ENCODE peak calls at places on chromosome 15, in seven cellular contexts. One of them, this sample, is unnamed.

GRCh38 chr15:81449836-81450474 is 75.9 kb upstream of the TMC3 start:
- DNase-seq in stimulated activated CD4-positive, alpha-beta T cell treated with anti-CD3 and anti-CD28 coated beads, Interleukin-15, amount 100 ng/mL, for 1 hour: no peak
- DNase-seq in stimulated activated CD8-positive, alpha-beta memory T cell treated with anti-CD3 and anti-CD28 coated beads, Interleukin-2, amount 100 ng/mL, for 1 hour: no peak
- DNase-seq in NCI-H2171: no peak
- DNase-seq in HTR-8/SVneo: no peak
- DNase-seq in neural progenitor cell: no peak
- DNase-seq in DMS153: no peak
- DNase-seq in this sample: no peak

GRCh38 chr15:38854506-38854905 is 289.9 kb upstream of the RASGRP1 start:
- DNase-seq in stimulated activated CD4-positive, alpha-beta T cell treated with anti-CD3 and anti-CD28 coated beads, Interleukin-15, amount 100 ng/mL, for 1 hour: no peak
- DNase-seq in HTR-8/SVneo: no peak
- DNase-seq in neural progenitor cell: no peak
- DNase-seq in NCI-H2171: no peak
- DNase-seq in DMS153: no peak
- DNase-seq in stimulated activated CD8-positive, alpha-beta memory T cell treated with anti-CD3 and anti-CD28 coated beads, Interleukin-2, amount 100 ng/mL, for 1 hour: no peak
- DNase-seq in this sample: no peak

GRCh38 chr15:93656041-93656440 is 567.0 kb upstream of the RGMA start:
- DNase-seq in HTR-8/SVneo: no peak
- DNase-seq in stimulated activated CD4-positive, alpha-beta T cell treated with anti-CD3 and anti-CD28 coated beads, Interleukin-15, amount 100 ng/mL, for 1 hour: no peak
- DNase-seq in NCI-H2171: no peak
- DNase-seq in stimulated activated CD8-positive, alpha-beta memory T cell treated with anti-CD3 and anti-CD28 coated beads, Interleukin-2, amount 100 ng/mL, for 1 hour: no peak
- DNase-seq in DMS153: no peak
- DNase-seq in neural progenitor cell: no peak
- DNase-seq in this sample: no peak

GRCh38 chr15:34808016-34808415 is 12.7 kb upstream of the ACTC1 start:
- DNase-seq in neural progenitor cell: no peak
- DNase-seq in stimulated activated CD4-positive, alpha-beta T cell treated with anti-CD3 and anti-CD28 coated beads, Interleukin-15, amount 100 ng/mL, for 1 hour: no peak
- DNase-seq in HTR-8/SVneo: no peak
- DNase-seq in stimulated activated CD8-positive, alpha-beta memory T cell treated with anti-CD3 and anti-CD28 coated beads, Interleukin-2, amount 100 ng/mL, for 1 hour: no peak
- DNase-seq in NCI-H2171: no peak
- DNase-seq in DMS153: no peak
- DNase-seq in this sample: no peak

GRCh38 chr15:51982013-51982769 is 10.6 kb upstream of the LEO1 start:
- DNase-seq in HTR-8/SVneo: peak; percentile 73
- DNase-seq in DMS153: peak; percentile 63
- DNase-seq in neural progenitor cell: no peak
- DNase-seq in stimulated activated CD4-positive, alpha-beta T cell treated with anti-CD3 and anti-CD28 coated beads, Interleukin-15, amount 100 ng/mL, for 1 hour: peak; percentile 9
- DNase-seq in stimulated activated CD8-positive, alpha-beta memory T cell treated with anti-CD3 and anti-CD28 coated beads, Interleukin-2, amount 100 ng/mL, for 1 hour: no peak
- DNase-seq in NCI-H2171: peak; percentile 59
- DNase-seq in this sample: no peak

GRCh38 chr15:61033319-61033718 is 195.8 kb downstream of the RORA start:
- DNase-seq in neural progenitor cell: no peak
- DNase-seq in stimulated activated CD4-positive, alpha-beta T cell treated with anti-CD3 and anti-CD28 coated beads, Interleukin-15, amount 100 ng/mL, for 1 hour: no peak
- DNase-seq in stimulated activated CD8-positive, alpha-beta memory T cell treated with anti-CD3 and anti-CD28 coated beads, Interleukin-2, amount 100 ng/mL, for 1 hour: no peak
- DNase-seq in HTR-8/SVneo: no peak
- DNase-seq in DMS153: no peak
- DNase-seq in NCI-H2171: no peak
- DNase-seq in this sample: no peak

GRCh38 chr15:44215594-44215993 is 20.5 kb upstream of the FRMD5 start:
- DNase-seq in stimulated activated CD8-positive, alpha-beta memory T cell treated with anti-CD3 and anti-CD28 coated beads, Interleukin-2, amount 100 ng/mL, for 1 hour: no peak
- DNase-seq in HTR-8/SVneo: no peak
- DNase-seq in neural progenitor cell: no peak
- DNase-seq in DMS153: no peak
- DNase-seq in stimulated activated CD4-positive, alpha-beta T cell treated with anti-CD3 and anti-CD28 coated beads, Interleukin-15, amount 100 ng/mL, for 1 hour: no peak
- DNase-seq in NCI-H2171: no peak
- DNase-seq in this sample: no peak

GRCh38 chr15:39508536-39508935 is 72.3 kb upstream of the THBS1 start:
- DNase-seq in neural progenitor cell: no peak
- DNase-seq in NCI-H2171: no peak
- DNase-seq in stimulated activated CD4-positive, alpha-beta T cell treated with anti-CD3 and anti-CD28 coated beads, Interleukin-15, amount 100 ng/mL, for 1 hour: no peak
- DNase-seq in DMS153: no peak
- DNase-seq in stimulated activated CD8-positive, alpha-beta memory T cell treated with anti-CD3 and anti-CD28 coated beads, Interleukin-2, amount 100 ng/mL, for 1 hour: no peak
- DNase-seq in HTR-8/SVneo: no peak
- DNase-seq in this sample: no peak

GRCh38 chr15:77527164-77527778 is 105.4 kb downstream of the LINGO1 start:
- DNase-seq in NCI-H2171: peak; percentile 61
- DNase-seq in DMS153: no peak
- DNase-seq in HTR-8/SVneo: peak; percentile 82
- DNase-seq in neural progenitor cell: peak; percentile 63
- DNase-seq in stimulated activated CD8-positive, alpha-beta memory T cell treated with anti-CD3 and anti-CD28 coated beads, Interleukin-2, amount 100 ng/mL, for 1 hour: no peak
- DNase-seq in stimulated activated CD4-positive, alpha-beta T cell treated with anti-CD3 and anti-CD28 coated beads, Interleukin-15, amount 100 ng/mL, for 1 hour: no peak
- DNase-seq in this sample: peak; percentile 84

GRCh38 chr15:89367485-89368451 is 33.1 kb upstream of the POLG start:
- DNase-seq in stimulated activated CD8-positive, alpha-beta memory T cell treated with anti-CD3 and anti-CD28 coated beads, Interleukin-2, amount 100 ng/mL, for 1 hour: no peak
- DNase-seq in stimulated activated CD4-positive, alpha-beta T cell treated with anti-CD3 and anti-CD28 coated beads, Interleukin-15, amount 100 ng/mL, for 1 hour: no peak
- DNase-seq in DMS153: peak; percentile 52
- DNase-seq in HTR-8/SVneo: no peak
- DNase-seq in neural progenitor cell: peak; percentile 80
- DNase-seq in NCI-H2171: no peak
- DNase-seq in this sample: peak; percentile 90

GRCh38 chr15:64856429-64857145 is 14.9 kb downstream of the PLEKHO2 start:
- DNase-seq in NCI-H2171: no peak
- DNase-seq in neural progenitor cell: peak; percentile 64
- DNase-seq in HTR-8/SVneo: no peak
- DNase-seq in stimulated activated CD8-positive, alpha-beta memory T cell treated with anti-CD3 and anti-CD28 coated beads, Interleukin-2, amount 100 ng/mL, for 1 hour: no peak
- DNase-seq in DMS153: no peak
- DNase-seq in stimulated activated CD4-positive, alpha-beta T cell treated with anti-CD3 and anti-CD28 coated beads, Interleukin-15, amount 100 ng/mL, for 1 hour: no peak
- DNase-seq in this sample: peak; percentile 53

GRCh38 chr15:77840962-77841361 is 208.2 kb upstream of the LINGO1 start:
- DNase-seq in NCI-H2171: no peak
- DNase-seq in neural progenitor cell: no peak
- DNase-seq in stimulated activated CD8-positive, alpha-beta memory T cell treated with anti-CD3 and anti-CD28 coated beads, Interleukin-2, amount 100 ng/mL, for 1 hour: no peak
- DNase-seq in HTR-8/SVneo: peak; percentile 57
- DNase-seq in stimulated activated CD4-positive, alpha-beta T cell treated with anti-CD3 and anti-CD28 coated beads, Interleukin-15, amount 100 ng/mL, for 1 hour: no peak
- DNase-seq in DMS153: no peak
- DNase-seq in this sample: peak; percentile 49

GRCh38 chr15:36777941-36778340 is 198.5 kb downstream of the CDIN1 start:
- DNase-seq in neural progenitor cell: no peak
- DNase-seq in stimulated activated CD8-positive, alpha-beta memory T cell treated with anti-CD3 and anti-CD28 coated beads, Interleukin-2, amount 100 ng/mL, for 1 hour: no peak
- DNase-seq in NCI-H2171: no peak
- DNase-seq in HTR-8/SVneo: no peak
- DNase-seq in DMS153: no peak
- DNase-seq in stimulated activated CD4-positive, alpha-beta T cell treated with anti-CD3 and anti-CD28 coated beads, Interleukin-15, amount 100 ng/mL, for 1 hour: no peak
- DNase-seq in this sample: no peak

GRCh38 chr15:67838789-67839332 is 984 bp downstream of the RNU6-1 start:
- DNase-seq in HTR-8/SVneo: no peak
- DNase-seq in NCI-H2171: no peak
- DNase-seq in neural progenitor cell: peak; percentile 87
- DNase-seq in stimulated activated CD4-positive, alpha-beta T cell treated with anti-CD3 and anti-CD28 coated beads, Interleukin-15, amount 100 ng/mL, for 1 hour: no peak
- DNase-seq in DMS153: peak; percentile 38
- DNase-seq in stimulated activated CD8-positive, alpha-beta memory T cell treated with anti-CD3 and anti-CD28 coated beads, Interleukin-2, amount 100 ng/mL, for 1 hour: no peak
- DNase-seq in this sample: peak; percentile 92

GRCh38 chr15:77037475-77038209 is 33.3 kb downstream of the TSPAN3 start:
- DNase-seq in stimulated activated CD8-positive, alpha-beta memory T cell treated with anti-CD3 and anti-CD28 coated beads, Interleukin-2, amount 100 ng/mL, for 1 hour: no peak
- DNase-seq in NCI-H2171: no peak
- DNase-seq in HTR-8/SVneo: no peak
- DNase-seq in neural progenitor cell: no peak
- DNase-seq in stimulated activated CD4-positive, alpha-beta T cell treated with anti-CD3 and anti-CD28 coated beads, Interleukin-15, amount 100 ng/mL, for 1 hour: no peak
- DNase-seq in DMS153: no peak
- DNase-seq in this sample: no peak

GRCh38 chr15:59491062-59491461 is 53.1 kb downstream of the FAM81A start:
- DNase-seq in HTR-8/SVneo: no peak
- DNase-seq in stimulated activated CD8-positive, alpha-beta memory T cell treated with anti-CD3 and anti-CD28 coated beads, Interleukin-2, amount 100 ng/mL, for 1 hour: no peak
- DNase-seq in neural progenitor cell: no peak
- DNase-seq in NCI-H2171: no peak
- DNase-seq in DMS153: no peak
- DNase-seq in stimulated activated CD4-positive, alpha-beta T cell treated with anti-CD3 and anti-CD28 coated beads, Interleukin-15, amount 100 ng/mL, for 1 hour: no peak
- DNase-seq in this sample: no peak

GRCh38 chr15:66703540-66703941 is 1.5 kb downstream of the SMAD6 start:
- DNase-seq in HTR-8/SVneo: no peak
- DNase-seq in NCI-H2171: no peak
- DNase-seq in stimulated activated CD8-positive, alpha-beta memory T cell treated with anti-CD3 and anti-CD28 coated beads, Interleukin-2, amount 100 ng/mL, for 1 hour: no peak
- DNase-seq in neural progenitor cell: peak; percentile 66
- DNase-seq in stimulated activated CD4-positive, alpha-beta T cell treated with anti-CD3 and anti-CD28 coated beads, Interleukin-15, amount 100 ng/mL, for 1 hour: no peak
- DNase-seq in DMS153: no peak
- DNase-seq in this sample: no peak

GRCh38 chr15:99054025-99054387 is 46.4 kb upstream of the PGPEP1L start:
- DNase-seq in NCI-H2171: no peak
- DNase-seq in stimulated activated CD8-positive, alpha-beta memory T cell treated with anti-CD3 and anti-CD28 coated beads, Interleukin-2, amount 100 ng/mL, for 1 hour: no peak
- DNase-seq in neural progenitor cell: no peak
- DNase-seq in DMS153: no peak
- DNase-seq in stimulated activated CD4-positive, alpha-beta T cell treated with anti-CD3 and anti-CD28 coated beads, Interleukin-15, amount 100 ng/mL, for 1 hour: no peak
- DNase-seq in HTR-8/SVneo: no peak
- DNase-seq in this sample: no peak

GRCh38 chr15:67076147-67076843 is 10.9 kb downstream of the SMAD3 start:
- DNase-seq in NCI-H2171: no peak
- DNase-seq in DMS153: no peak
- DNase-seq in neural progenitor cell: no peak
- DNase-seq in stimulated activated CD4-positive, alpha-beta T cell treated with anti-CD3 and anti-CD28 coated beads, Interleukin-15, amount 100 ng/mL, for 1 hour: peak; percentile 47
- DNase-seq in HTR-8/SVneo: no peak
- DNase-seq in stimulated activated CD8-positive, alpha-beta memory T cell treated with anti-CD3 and anti-CD28 coated beads, Interleukin-2, amount 100 ng/mL, for 1 hour: no peak
- DNase-seq in this sample: no peak

GRCh38 chr15:78149805-78150751 is 916 bp downstream of the IDH3A start:
- DNase-seq in neural progenitor cell: peak; percentile 54
- DNase-seq in NCI-H2171: peak; percentile 32
- DNase-seq in stimulated activated CD8-positive, alpha-beta memory T cell treated with anti-CD3 and anti-CD28 coated beads, Interleukin-2, amount 100 ng/mL, for 1 hour: no peak
- DNase-seq in DMS153: no peak
- DNase-seq in stimulated activated CD4-positive, alpha-beta T cell treated with anti-CD3 and anti-CD28 coated beads, Interleukin-15, amount 100 ng/mL, for 1 hour: no peak
- DNase-seq in HTR-8/SVneo: no peak
- DNase-seq in this sample: peak; percentile 77

GRCh38 chr15:73985101-73985873 is 6.8 kb downstream of the STOML1 start:
- DNase-seq in NCI-H2171: no peak
- DNase-seq in DMS153: no peak
- DNase-seq in HTR-8/SVneo: no peak
- DNase-seq in stimulated activated CD4-positive, alpha-beta T cell treated with anti-CD3 and anti-CD28 coated beads, Interleukin-15, amount 100 ng/mL, for 1 hour: no peak
- DNase-seq in stimulated activated CD8-positive, alpha-beta memory T cell treated with anti-CD3 and anti-CD28 coated beads, Interleukin-2, amount 100 ng/mL, for 1 hour: no peak
- DNase-seq in neural progenitor cell: no peak
- DNase-seq in this sample: no peak

GRCh38 chr15:78213956-78214355 is 20.4 kb downstream of the ACSBG1 start:
- DNase-seq in NCI-H2171: no peak
- DNase-seq in stimulated activated CD4-positive, alpha-beta T cell treated with anti-CD3 and anti-CD28 coated beads, Interleukin-15, amount 100 ng/mL, for 1 hour: no peak
- DNase-seq in stimulated activated CD8-positive, alpha-beta memory T cell treated with anti-CD3 and anti-CD28 coated beads, Interleukin-2, amount 100 ng/mL, for 1 hour: no peak
- DNase-seq in DMS153: no peak
- DNase-seq in HTR-8/SVneo: no peak
- DNase-seq in neural progenitor cell: no peak
- DNase-seq in this sample: no peak

GRCh38 chr15:31433574-31433973 is 106.9 kb downstream of the KLF13 start:
- DNase-seq in DMS153: no peak
- DNase-seq in stimulated activated CD8-positive, alpha-beta memory T cell treated with anti-CD3 and anti-CD28 coated beads, Interleukin-2, amount 100 ng/mL, for 1 hour: no peak
- DNase-seq in neural progenitor cell: no peak
- DNase-seq in HTR-8/SVneo: no peak
- DNase-seq in NCI-H2171: no peak
- DNase-seq in stimulated activated CD4-positive, alpha-beta T cell treated with anti-CD3 and anti-CD28 coated beads, Interleukin-15, amount 100 ng/mL, for 1 hour: no peak
- DNase-seq in this sample: no peak

GRCh38 chr15:69987492-69988482 is 109.9 kb downstream of the TLE3 start:
- DNase-seq in stimulated activated CD8-positive, alpha-beta memory T cell treated with anti-CD3 and anti-CD28 coated beads, Interleukin-2, amount 100 ng/mL, for 1 hour: no peak
- DNase-seq in stimulated activated CD4-positive, alpha-beta T cell treated with anti-CD3 and anti-CD28 coated beads, Interleukin-15, amount 100 ng/mL, for 1 hour: no peak
- DNase-seq in NCI-H2171: no peak
- DNase-seq in DMS153: no peak
- DNase-seq in HTR-8/SVneo: peak; percentile 53
- DNase-seq in neural progenitor cell: no peak
- DNase-seq in this sample: no peak

GRCh38 chr15:65044724-65045481 is at the start of gene SLC51B:
- DNase-seq in HTR-8/SVneo: no peak
- DNase-seq in NCI-H2171: no peak
- DNase-seq in stimulated activated CD8-positive, alpha-beta memory T cell treated with anti-CD3 and anti-CD28 coated beads, Interleukin-2, amount 100 ng/mL, for 1 hour: no peak
- DNase-seq in neural progenitor cell: no peak
- DNase-seq in DMS153: no peak
- DNase-seq in stimulated activated CD4-positive, alpha-beta T cell treated with anti-CD3 and anti-CD28 coated beads, Interleukin-15, amount 100 ng/mL, for 1 hour: no peak
- DNase-seq in this sample: no peak

GRCh38 chr15:92043283-92043682 is 189.8 kb downstream of the SLCO3A1 start:
- DNase-seq in stimulated activated CD8-positive, alpha-beta memory T cell treated with anti-CD3 and anti-CD28 coated beads, Interleukin-2, amount 100 ng/mL, for 1 hour: no peak
- DNase-seq in DMS153: no peak
- DNase-seq in stimulated activated CD4-positive, alpha-beta T cell treated with anti-CD3 and anti-CD28 coated beads, Interleukin-15, amount 100 ng/mL, for 1 hour: no peak
- DNase-seq in neural progenitor cell: no peak
- DNase-seq in NCI-H2171: no peak
- DNase-seq in HTR-8/SVneo: no peak
- DNase-seq in this sample: no peak

GRCh38 chr15:77599899-77600298 is 32.8 kb downstream of the LINGO1 start:
- DNase-seq in HTR-8/SVneo: peak; percentile 59
- DNase-seq in neural progenitor cell: peak; percentile 52
- DNase-seq in stimulated activated CD4-positive, alpha-beta T cell treated with anti-CD3 and anti-CD28 coated beads, Interleukin-15, amount 100 ng/mL, for 1 hour: no peak
- DNase-seq in DMS153: peak; percentile 78
- DNase-seq in NCI-H2171: peak; percentile 54
- DNase-seq in stimulated activated CD8-positive, alpha-beta memory T cell treated with anti-CD3 and anti-CD28 coated beads, Interleukin-2, amount 100 ng/mL, for 1 hour: no peak
- DNase-seq in this sample: peak; percentile 89

GRCh38 chr15:74869726-74870407 is 3.3 kb downstream of the SCAMP2 start:
- DNase-seq in stimulated activated CD4-positive, alpha-beta T cell treated with anti-CD3 and anti-CD28 coated beads, Interleukin-15, amount 100 ng/mL, for 1 hour: no peak
- DNase-seq in HTR-8/SVneo: no peak
- DNase-seq in stimulated activated CD8-positive, alpha-beta memory T cell treated with anti-CD3 and anti-CD28 coated beads, Interleukin-2, amount 100 ng/mL, for 1 hour: no peak
- DNase-seq in NCI-H2171: no peak
- DNase-seq in DMS153: no peak
- DNase-seq in neural progenitor cell: no peak
- DNase-seq in this sample: no peak

GRCh38 chr15:50148362-50148963 is 29.4 kb upstream of the ATP8B4 start:
- DNase-seq in stimulated activated CD8-positive, alpha-beta memory T cell treated with anti-CD3 and anti-CD28 coated beads, Interleukin-2, amount 100 ng/mL, for 1 hour: no peak
- DNase-seq in neural progenitor cell: peak; percentile 88
- DNase-seq in NCI-H2171: peak; percentile 10
- DNase-seq in DMS153: no peak
- DNase-seq in stimulated activated CD4-positive, alpha-beta T cell treated with anti-CD3 and anti-CD28 coated beads, Interleukin-15, amount 100 ng/mL, for 1 hour: no peak
- DNase-seq in HTR-8/SVneo: no peak
- DNase-seq in this sample: peak; percentile 88

GRCh38 chr15:72970965-72971746 is 81.1 kb upstream of the NEO1 start:
- DNase-seq in neural progenitor cell: no peak
- DNase-seq in HTR-8/SVneo: no peak
- DNase-seq in stimulated activated CD8-positive, alpha-beta memory T cell treated with anti-CD3 and anti-CD28 coated beads, Interleukin-2, amount 100 ng/mL, for 1 hour: no peak
- DNase-seq in stimulated activated CD4-positive, alpha-beta T cell treated with anti-CD3 and anti-CD28 coated beads, Interleukin-15, amount 100 ng/mL, for 1 hour: no peak
- DNase-seq in NCI-H2171: no peak
- DNase-seq in DMS153: no peak
- DNase-seq in this sample: no peak

GRCh38 chr15:42547926-42548257 is 701 bp downstream of the LRRC57 start:
- DNase-seq in DMS153: no peak
- DNase-seq in stimulated activated CD4-positive, alpha-beta T cell treated with anti-CD3 and anti-CD28 coated beads, Interleukin-15, amount 100 ng/mL, for 1 hour: no peak
- DNase-seq in stimulated activated CD8-positive, alpha-beta memory T cell treated with anti-CD3 and anti-CD28 coated beads, Interleukin-2, amount 100 ng/mL, for 1 hour: no peak
- DNase-seq in NCI-H2171: no peak
- DNase-seq in HTR-8/SVneo: peak; percentile 10
- DNase-seq in neural progenitor cell: no peak
- DNase-seq in this sample: no peak

GRCh38 chr15:77029166-77030041 is 34.5 kb downstream of the PSTPIP1 start:
- DNase-seq in HTR-8/SVneo: no peak
- DNase-seq in stimulated activated CD4-positive, alpha-beta T cell treated with anti-CD3 and anti-CD28 coated beads, Interleukin-15, amount 100 ng/mL, for 1 hour: no peak
- DNase-seq in DMS153: no peak
- DNase-seq in stimulated activated CD8-positive, alpha-beta memory T cell treated with anti-CD3 and anti-CD28 coated beads, Interleukin-2, amount 100 ng/mL, for 1 hour: no peak
- DNase-seq in neural progenitor cell: no peak
- DNase-seq in NCI-H2171: no peak
- DNase-seq in this sample: peak; percentile 47

GRCh38 chr15:89132611-89133242 is 44.5 kb downstream of the ABHD2 start:
- DNase-seq in stimulated activated CD4-positive, alpha-beta T cell treated with anti-CD3 and anti-CD28 coated beads, Interleukin-15, amount 100 ng/mL, for 1 hour: no peak
- DNase-seq in neural progenitor cell: no peak
- DNase-seq in DMS153: no peak
- DNase-seq in stimulated activated CD8-positive, alpha-beta memory T cell treated with anti-CD3 and anti-CD28 coated beads, Interleukin-2, amount 100 ng/mL, for 1 hour: no peak
- DNase-seq in HTR-8/SVneo: no peak
- DNase-seq in NCI-H2171: no peak
- DNase-seq in this sample: no peak

GRCh38 chr15:57321973-57322601 is 54.2 kb upstream of the CGNL1 start:
- DNase-seq in stimulated activated CD8-positive, alpha-beta memory T cell treated with anti-CD3 and anti-CD28 coated beads, Interleukin-2, amount 100 ng/mL, for 1 hour: no peak
- DNase-seq in stimulated activated CD4-positive, alpha-beta T cell treated with anti-CD3 and anti-CD28 coated beads, Interleukin-15, amount 100 ng/mL, for 1 hour: no peak
- DNase-seq in HTR-8/SVneo: no peak
- DNase-seq in NCI-H2171: no peak
- DNase-seq in neural progenitor cell: peak; percentile 46
- DNase-seq in DMS153: peak; percentile 76
- DNase-seq in this sample: peak; percentile 83

GRCh38 chr15:79078763-79079395 is 11.7 kb downstream of the RASGRF1 start:
- DNase-seq in neural progenitor cell: no peak
- DNase-seq in NCI-H2171: no peak
- DNase-seq in HTR-8/SVneo: no peak
- DNase-seq in stimulated activated CD4-positive, alpha-beta T cell treated with anti-CD3 and anti-CD28 coated beads, Interleukin-15, amount 100 ng/mL, for 1 hour: no peak
- DNase-seq in DMS153: no peak
- DNase-seq in stimulated activated CD8-positive, alpha-beta memory T cell treated with anti-CD3 and anti-CD28 coated beads, Interleukin-2, amount 100 ng/mL, for 1 hour: no peak
- DNase-seq in this sample: peak; percentile 34

GRCh38 chr15:65525622-65526021 is 4.6 kb upstream of the HACD3 start:
- DNase-seq in stimulated activated CD8-positive, alpha-beta memory T cell treated with anti-CD3 and anti-CD28 coated beads, Interleukin-2, amount 100 ng/mL, for 1 hour: no peak
- DNase-seq in neural progenitor cell: no peak
- DNase-seq in HTR-8/SVneo: no peak
- DNase-seq in stimulated activated CD4-positive, alpha-beta T cell treated with anti-CD3 and anti-CD28 coated beads, Interleukin-15, amount 100 ng/mL, for 1 hour: no peak
- DNase-seq in DMS153: peak; percentile 5
- DNase-seq in NCI-H2171: no peak
- DNase-seq in this sample: no peak

GRCh38 chr15:55250951-55251350 is 38.7 kb downstream of the RAB27A start:
- DNase-seq in NCI-H2171: no peak
- DNase-seq in HTR-8/SVneo: no peak
- DNase-seq in neural progenitor cell: no peak
- DNase-seq in stimulated activated CD8-positive, alpha-beta memory T cell treated with anti-CD3 and anti-CD28 coated beads, Interleukin-2, amount 100 ng/mL, for 1 hour: no peak
- DNase-seq in stimulated activated CD4-positive, alpha-beta T cell treated with anti-CD3 and anti-CD28 coated beads, Interleukin-15, amount 100 ng/mL, for 1 hour: no peak
- DNase-seq in DMS153: no peak
- DNase-seq in this sample: peak; percentile 55